ENCODE peak calls at places on chromosome 10, in eight cellular contexts. G is NCI-H1105, J is left kidney, X is left colon, Z is mammary epithelial cell, H is T-helper 2 cell, K is fibroblast of pulmonary artery, L is AG08395. T is an unnamed sample.

GRCh38 chr10:634256-634655 is 55.2 kb downstream of the DIP2C start:
- DNase-seq in G (peak), J (peak), X (no peak), Z (no peak), H (no peak), K (no peak), L (no peak), T (no peak)

GRCh38 chr10:118978316-118978997 is 51.1 kb upstream of the NANOS1 start:
- DNase-seq in G (no peak), J (no peak), X (no peak), Z (no peak), H (no peak), K (no peak), L (no peak), T (no peak)

GRCh38 chr10:5581670-5582566 is 57.2 kb downstream of the CALML3 start:
- DNase-seq in G (no peak), J (no peak), X (no peak), Z (no peak), H (no peak), K (no peak), L (no peak), T (no peak)

GRCh38 chr10:79113827-79114226 is 45.1 kb downstream of the ZMIZ1 start:
- DNase-seq in G (no peak), J (no peak), X (no peak), Z (no peak), H (no peak), K (no peak), L (no peak), T (no peak)

GRCh38 chr10:98173258-98173657 is 38.8 kb downstream of the R3HCC1L start:
- DNase-seq in G (no peak), J (peak), X (no peak), Z (no peak), H (no peak), K (no peak), L (no peak), T (no peak)

GRCh38 chr10:110492069-110492782 is 5.5 kb upstream of the DUSP5 start:
- DNase-seq in G (no peak), J (no peak), X (no peak), Z (no peak), H (no peak), K (no peak), L (no peak), T (no peak)

GRCh38 chr10:31242902-31243301 is 76.1 kb upstream of the ZEB1 start:
- DNase-seq in G (no peak), J (peak), X (no peak), Z (peak), H (no peak), K (peak), L (peak), T (peak)

GRCh38 chr10:95467162-95467599 is 94.0 kb downstream of the SORBS1 start:
- DNase-seq in G (no peak), J (peak), X (peak), Z (peak), H (no peak), K (peak), L (no peak), T (peak)

GRCh38 chr10:91410638-91411367 is 659 bp downstream of the HECTD2 start:
- DNase-seq in G (no peak), J (peak), X (no peak), Z (no peak), H (no peak), K (peak), L (peak), T (peak)

GRCh38 chr10:30413996-30414576 is 19.9 kb upstream of the MAP3K8 start:
- DNase-seq in G (no peak), J (peak), X (no peak), Z (peak), H (no peak), K (peak), L (peak), T (peak)

GRCh38 chr10:107264742-107265141 is 100.2 kb upstream of the SORCS1 start:
- DNase-seq in G (no peak), J (no peak), X (no peak), Z (no peak), H (no peak), K (no peak), L (no peak), T (no peak)

GRCh38 chr10:69269761-69270160 is 8.5 kb upstream of the HK1 start:
- DNase-seq in G (no peak), J (no peak), X (no peak), Z (peak), H (no peak), K (peak), L (no peak), T (no peak)

GRCh38 chr10:25071227-25071626 is 54.8 kb downstream of the THNSL1 start:
- DNase-seq in G (no peak), J (no peak), X (no peak), Z (no peak), H (no peak), K (no peak), L (no peak), T (no peak)

GRCh38 chr10:13049774-13050420 is 48.4 kb upstream of the CCDC3 start:
- DNase-seq in G (no peak), J (no peak), X (no peak), Z (no peak), H (no peak), K (no peak), L (no peak), T (no peak)

GRCh38 chr10:36888925-36889573 is 236.3 kb upstream of the ANKRD30A start:
- DNase-seq in G (no peak), J (peak), X (no peak), Z (peak), H (no peak), K (peak), L (no peak), T (peak)

GRCh38 chr10:58153751-58154150 is 113.9 kb downstream of the IPMK start:
- DNase-seq in G (no peak), J (no peak), X (no peak), Z (no peak), H (no peak), K (no peak), L (no peak), T (no peak)

GRCh38 chr10:61545170-61545569 is 92.0 kb upstream of the TMEM26 start:
- DNase-seq in G (no peak), J (no peak), X (no peak), Z (no peak), H (no peak), K (no peak), L (no peak), T (no peak)

GRCh38 chr10:17544465-17544864 is 72.7 kb downstream of the HACD1 start:
- DNase-seq in G (no peak), J (no peak), X (no peak), Z (no peak), H (no peak), K (no peak), L (peak), T (no peak)

GRCh38 chr10:29295813-29296212 is 6.9 kb downstream of the LYZL1 start:
- DNase-seq in G (no peak), J (no peak), X (no peak), Z (no peak), H (no peak), K (peak), L (no peak), T (no peak)

GRCh38 chr10:14200645-14201534 is 129.8 kb downstream of the FRMD4A start:
- DNase-seq in G (no peak), J (peak), X (no peak), Z (no peak), H (no peak), K (no peak), L (no peak), T (peak)

GRCh38 chr10:59126992-59127391 is 49.5 kb upstream of the PHYHIPL start:
- DNase-seq in G (no peak), J (no peak), X (no peak), Z (peak), H (no peak), K (no peak), L (no peak), T (no peak)

GRCh38 chr10:70491614-70492013 is 13.0 kb downstream of the PALD1 start:
- DNase-seq in G (no peak), J (no peak), X (no peak), Z (no peak), H (no peak), K (no peak), L (no peak), T (no peak)

GRCh38 chr10:44984671-44985101 is 6.1 kb upstream of the DEPP1 start:
- DNase-seq in G (no peak), J (no peak), X (peak), Z (no peak), H (no peak), K (no peak), L (no peak), T (no peak)

GRCh38 chr10:88117227-88117626 is 253.8 kb downstream of the PTEN start:
- DNase-seq in G (no peak), J (peak), X (no peak), Z (no peak), H (no peak), K (no peak), L (no peak), T (no peak)

GRCh38 chr10:115093776-115094361 is 704 bp downstream of the ATRNL1 start:
- DNase-seq in G (no peak), J (peak), X (no peak), Z (peak), H (no peak), K (no peak), L (no peak), T (peak)

GRCh38 chr10:125193306-125193877 is 33.0 kb upstream of the CTBP2 start:
- DNase-seq in G (no peak), J (no peak), X (no peak), Z (no peak), H (no peak), K (no peak), L (no peak), T (no peak)

GRCh38 chr10:12500406-12501303 is 151.3 kb downstream of the CAMK1D start:
- DNase-seq in G (no peak), J (no peak), X (no peak), Z (no peak), H (no peak), K (no peak), L (no peak), T (peak)

GRCh38 chr10:131928248-131929095 is 27.7 kb downstream of the PPP2R2D start:
- DNase-seq in G (no peak), J (no peak), X (no peak), Z (peak), H (no peak), K (peak), L (no peak), T (peak)

GRCh38 chr10:132506711-132507466 is 30.7 kb upstream of the INPP5A start:
- DNase-seq in G (no peak), J (peak), X (peak), Z (no peak), H (no peak), K (peak), L (peak), T (peak)

GRCh38 chr10:85594239-85594638 is 772.4 kb downstream of the GRID1 start:
- DNase-seq in G (no peak), J (no peak), X (no peak), Z (no peak), H (no peak), K (no peak), L (no peak), T (no peak)

GRCh38 chr10:105464961-105465360 is 823.9 kb downstream of the SORCS3 start:
- DNase-seq in G (no peak), J (peak), X (no peak), Z (no peak), H (no peak), K (no peak), L (no peak), T (no peak)

GRCh38 chr10:6145414-6145978 is 56.7 kb downstream of the RBM17 start:
- DNase-seq in G (no peak), J (peak), X (no peak), Z (no peak), H (no peak), K (no peak), L (no peak), T (no peak)

GRCh38 chr10:3774814-3775670 is 10.0 kb downstream of the KLF6 start:
- DNase-seq in G (no peak), J (no peak), X (peak), Z (peak), H (no peak), K (peak), L (peak), T (peak)

T was measured in Daoy.